ENCODE peak calls at places on chromosome 13, in nine cellular contexts. N, J, I, Y, X, L, M, A and O are unnamed samples.

GRCh38 chr13:51465124-51465523 is 12.3 kb upstream of the INTS6 start:
- DNase-seq in N (no peak), J (no peak), I (no peak), Y (no peak), X (no peak), L (no peak), M (no peak), A (no peak), O (no peak)

GRCh38 chr13:102948006-102948405 is 102.2 kb downstream of the ERCC5 start:
- DNase-seq in N (no peak), J (no peak), I (no peak), Y (no peak), X (no peak), L (peak), M (no peak), A (no peak), O (no peak)

GRCh38 chr13:102983496-102983895 is 82.7 kb downstream of the SLC10A2 start:
- DNase-seq in N (no peak), J (no peak), I (peak), Y (no peak), X (no peak), L (no peak), M (no peak), A (no peak), O (no peak)

GRCh38 chr13:109130093-109130835 is 500.9 kb downstream of the MYO16 start:
- DNase-seq in N (no peak), J (no peak), I (no peak), Y (no peak), X (no peak), L (no peak), M (no peak), A (no peak), O (no peak)

GRCh38 chr13:48562296-48563066 is 29.6 kb upstream of the RCBTB2 start:
- DNase-seq in N (no peak), J (peak), I (no peak), Y (peak), X (peak), L (peak), M (no peak), A (peak), O (peak)

GRCh38 chr13:35512271-35512920 is 35.9 kb upstream of the MAB21L1 start:
- DNase-seq in N (no peak), J (no peak), I (peak), Y (no peak), X (no peak), L (peak), M (peak), A (no peak), O (no peak)

GRCh38 chr13:51632643-51633357 is 48.5 kb downstream of the WDFY2 start:
- DNase-seq in N (peak), J (no peak), I (no peak), Y (no peak), X (no peak), L (no peak), M (no peak), A (no peak), O (no peak)

GRCh38 chr13:98416408-98416807 is 160.5 kb downstream of the STK24 start:
- DNase-seq in N (peak), J (no peak), I (no peak), Y (no peak), X (no peak), L (no peak), M (no peak), A (no peak), O (no peak)

GRCh38 chr13:112643759-112644459 is 45.9 kb upstream of the ATP11A start:
- DNase-seq in N (no peak), J (no peak), I (no peak), Y (no peak), X (no peak), L (no peak), M (no peak), A (no peak), O (no peak)

GRCh38 chr13:82370306-82370705 is 1512.0 kb downstream of the SLITRK1 start:
- DNase-seq in N (no peak), J (no peak), I (peak), Y (no peak), X (no peak), L (peak), M (no peak), A (no peak), O (no peak)

GRCh38 chr13:49625392-49626137 is 2.7 kb upstream of the ARL11 start:
- DNase-seq in N (no peak), J (no peak), I (no peak), Y (no peak), X (no peak), L (no peak), M (peak), A (no peak), O (no peak)

GRCh38 chr13:27375686-27376326 is 48.6 kb upstream of the GTF3A start:
- DNase-seq in N (peak), J (peak), I (peak), Y (peak), X (peak), L (peak), M (peak), A (peak), O (peak)

GRCh38 chr13:21822029-21822428 is 151.2 kb downstream of the FGF9 start:
- DNase-seq in N (no peak), J (no peak), I (no peak), Y (no peak), X (no peak), L (no peak), M (no peak), A (no peak), O (no peak)

GRCh38 chr13:21123956-21124355 is 52.4 kb downstream of the SKA3 start:
- DNase-seq in N (peak), J (no peak), I (no peak), Y (no peak), X (no peak), L (no peak), M (no peak), A (no peak), O (no peak)

GRCh38 chr13:39913339-39913738 is 257.9 kb downstream of the COG6 start:
- DNase-seq in N (no peak), J (no peak), I (no peak), Y (no peak), X (no peak), L (no peak), M (no peak), A (no peak), O (no peak)

GRCh38 chr13:25677956-25678355 is 306.2 kb downstream of the ATP8A2 start:
- DNase-seq in N (no peak), J (no peak), I (no peak), Y (no peak), X (no peak), L (peak), M (no peak), A (no peak), O (no peak)

GRCh38 chr13:113553541-113554332 is 30.8 kb upstream of the TFDP1 start:
- DNase-seq in N (no peak), J (no peak), I (no peak), Y (no peak), X (no peak), L (no peak), M (peak), A (no peak), O (no peak)

GRCh38 chr13:98450012-98450411 is 126.9 kb downstream of the STK24 start:
- DNase-seq in N (no peak), J (no peak), I (no peak), Y (no peak), X (no peak), L (no peak), M (no peak), A (no peak), O (no peak)

GRCh38 chr13:113579686-113580085 is 4.9 kb upstream of the TFDP1 start:
- DNase-seq in N (no peak), J (no peak), I (no peak), Y (no peak), X (no peak), L (no peak), M (no peak), A (no peak), O (no peak)

GRCh38 chr13:72221276-72221962 is 354.4 kb upstream of the DACH1 start:
- DNase-seq in N (peak), J (no peak), I (peak), Y (no peak), X (no peak), L (no peak), M (peak), A (no peak), O (no peak)

GRCh38 chr13:71577127-71577526 is 289.9 kb downstream of the DACH1 start:
- DNase-seq in N (no peak), J (no peak), I (no peak), Y (no peak), X (no peak), L (peak), M (no peak), A (no peak), O (no peak)

GRCh38 chr13:26377038-26377437 is 123.1 kb downstream of the CDK8 start:
- DNase-seq in N (peak), J (no peak), I (peak), Y (no peak), X (no peak), L (peak), M (no peak), A (no peak), O (no peak)

GRCh38 chr13:106753241-106753640 is 185.3 kb upstream of the ARGLU1 start:
- DNase-seq in N (no peak), J (no peak), I (no peak), Y (no peak), X (no peak), L (no peak), M (no peak), A (no peak), O (no peak)

GRCh38 chr13:95124959-95125358 is 176.3 kb downstream of the ABCC4 start:
- DNase-seq in N (no peak), J (no peak), I (no peak), Y (no peak), X (no peak), L (no peak), M (no peak), A (no peak), O (no peak)